ENCODE peak calls at places on chromosome 17, in four cellular contexts. D is sigmoid colon, I is neural progenitor cell, O is transverse colon. N is an unnamed sample.

GRCh38 chr17:74424658-74425057 is 7.2 kb upstream of the GPRC5C start:
- DNase-seq in D (no peak), I (no peak), O (no peak), N (no peak)

GRCh38 chr17:49344914-49345313 is 17.1 kb downstream of the ZNF652 start:
- DNase-seq in D (no peak), I (no peak), O (no peak), N (no peak)

GRCh38 chr17:10316986-10317834 is 55.6 kb downstream of the MYH13 start:
- DNase-seq in D (peak; percentile 84), I (peak; percentile 72), O (peak; percentile 77), N (peak; percentile 54)

GRCh38 chr17:17361543-17362511 is 58.7 kb downstream of the NT5M start:
- DNase-seq in D (peak; percentile 59), I (no peak), O (no peak), N (peak; percentile 46)

GRCh38 chr17:10130263-10130662 is 68.1 kb downstream of the GAS7 start:
- DNase-seq in D (no peak), I (no peak), O (no peak), N (peak; percentile 58)

GRCh38 chr17:2259769-2260536 is 43.6 kb downstream of the SMG6 start:
- DNase-seq in D (peak; percentile 74), I (no peak), O (peak; percentile 64), N (peak; percentile 76)

GRCh38 chr17:73289549-73290254 is 22.1 kb downstream of the CDC42EP4 start:
- DNase-seq in D (no peak), I (no peak), O (no peak), N (peak; percentile 37)

GRCh38 chr17:40463122-40463550 is 19.9 kb downstream of the IGFBP4 start:
- DNase-seq in D (peak; percentile 66), I (peak; percentile 44), O (no peak), N (no peak)

GRCh38 chr17:19304209-19304608 is 58.3 kb downstream of the B9D1 start:
- DNase-seq in D (peak; percentile 72), I (no peak), O (peak; percentile 74), N (peak; percentile 65)

GRCh38 chr17:43988301-43988700 is 16.1 kb upstream of the NAGS start:
- DNase-seq in D (no peak), I (no peak), O (no peak), N (no peak)

GRCh38 chr17:43570518-43570928 is 24.4 kb upstream of the ETV4 start:
- DNase-seq in D (no peak), I (no peak), O (no peak), N (peak; percentile 26)

GRCh38 chr17:43846221-43846712 is 709 bp upstream of the CD300LG start:
- DNase-seq in D (peak; percentile 94), I (peak; percentile 86), O (peak; percentile 87), N (peak; percentile 68)

GRCh38 chr17:34066528-34066927 is 188.6 kb upstream of the CCL2 start:
- DNase-seq in D (no peak), I (no peak), O (no peak), N (no peak)

GRCh38 chr17:8965394-8966168 is at the start of gene PIK3R5:
- DNase-seq in D (no peak), I (peak; percentile 82), O (peak; percentile 75), N (no peak)

GRCh38 chr17:15442316-15443185 is 24.9 kb downstream of the CDRT4 start:
- DNase-seq in D (peak; percentile 48), I (no peak), O (no peak), N (no peak)

GRCh38 chr17:40323731-40324650 is 15.0 kb downstream of the RARA start:
- DNase-seq in D (peak; percentile 83), I (no peak), O (peak; percentile 36), N (no peak)

GRCh38 chr17:78794399-78794798 is 12.3 kb upstream of the CYTH1 start:
- DNase-seq in D (no peak), I (no peak), O (no peak), N (no peak)

GRCh38 chr17:7834554-7834890 is 505 bp downstream of the KDM6B start:
- DNase-seq in D (peak; percentile 89), I (no peak), O (peak; percentile 84), N (peak; percentile 62)

GRCh38 chr17:75774988-75775668 is 9.5 kb upstream of the UNK start:
- DNase-seq in D (peak; percentile 68), I (no peak), O (peak; percentile 13), N (no peak)

GRCh38 chr17:67671492-67671891 is 46.2 kb upstream of the NOL11 start:
- DNase-seq in D (no peak), I (no peak), O (no peak), N (no peak)

GRCh38 chr17:34990921-34991365 is 10.6 kb downstream of the LIG3 start:
- DNase-seq in D (no peak), I (no peak), O (peak; percentile 38), N (peak; percentile 89)

GRCh38 chr17:68353121-68353521 is 61.8 kb downstream of the ARSG start:
- DNase-seq in D (no peak), I (no peak), O (no peak), N (peak; percentile 70)

GRCh38 chr17:15263206-15263579 is 1.9 kb downstream of the PMP22 start:
- DNase-seq in D (peak; percentile 98), I (peak; percentile 73), O (peak; percentile 77), N (peak; percentile 73)

GRCh38 chr17:2967515-2967914 is 95.9 kb downstream of the OR1D5 start:
- DNase-seq in D (peak; percentile 84), I (no peak), O (no peak), N (no peak)

GRCh38 chr17:79296290-79296689 is 221.7 kb downstream of the ENGASE start:
- DNase-seq in D (no peak), I (no peak), O (no peak), N (no peak)

GRCh38 chr17:66268247-66268927 is 34.0 kb upstream of the PRKCA start:
- DNase-seq in D (no peak), I (no peak), O (no peak), N (peak; percentile 64)

GRCh38 chr17:44384281-44384822 is 5.1 kb downstream of the ITGA2B start:
- DNase-seq in D (no peak), I (peak; percentile 62), O (no peak), N (no peak)

GRCh38 chr17:82548681-82549303 is 29.3 kb downstream of the FOXK2 start:
- DNase-seq in D (peak; percentile 76), I (no peak), O (peak; percentile 66), N (peak; percentile 73)

GRCh38 chr17:74356640-74357465 is 4.8 kb downstream of the BTBD17 start:
- DNase-seq in D (no peak), I (no peak), O (no peak), N (no peak)

GRCh38 chr17:1617620-1618174 is 10.9 kb downstream of the SLC43A2 start:
- DNase-seq in D (no peak), I (no peak), O (peak; percentile 82), N (peak; percentile 74)

GRCh38 chr17:6327007-6327406 is 107.9 kb downstream of the AIPL1 start:
- DNase-seq in D (no peak), I (peak; percentile 35), O (no peak), N (no peak)
- TF ChIP-seq CTCF in D (no peak), I (peak; percentile 29), O (no peak), N (no peak)

GRCh38 chr17:81096741-81097133 is 61.8 kb downstream of the BAIAP2 start:
- DNase-seq in D (no peak), I (no peak), O (no peak), N (peak; percentile 62)

GRCh38 chr17:81094224-81094743 is 59.3 kb downstream of the BAIAP2 start:
- DNase-seq in D (no peak), I (no peak), O (no peak), N (no peak)

GRCh38 chr17:81094744-81095607 is 60.0 kb downstream of the BAIAP2 start:
- DNase-seq in D (peak; percentile 94), I (peak; percentile 88), O (peak; percentile 72), N (peak; percentile 100)

GRCh38 chr17:81097134-81097942 is 62.4 kb downstream of the BAIAP2 start:
- DNase-seq in D (peak; percentile 93), I (peak; percentile 92), O (peak; percentile 68), N (peak; percentile 88)

DNA sequence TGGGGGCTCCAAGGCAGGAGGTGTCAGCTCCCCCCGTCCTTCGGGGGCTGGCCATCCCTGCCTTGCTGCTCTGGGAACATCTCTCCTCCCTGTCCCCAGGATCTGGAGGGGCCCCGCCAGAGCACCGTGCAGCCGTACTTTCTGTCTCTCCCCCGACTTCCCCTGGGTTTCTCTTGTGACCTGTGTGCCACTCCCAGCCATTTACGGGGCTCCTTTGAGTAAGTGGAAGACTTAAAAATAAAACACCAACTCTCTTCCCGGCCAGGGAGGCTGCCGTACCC is 60.6 kb downstream of the BAIAP2 start:
- DNase-seq in D (no peak), I (no peak), O (no peak), N (peak; percentile 38)
- H3K4me3 ChIP-seq in D (peak overlapping the region; percentile 25), I (no peak overlapping the region), O (no peak overlapping the region), N (no peak overlapping the region)

GRCh38 chr17:41516828-41517283 is 1.8 kb downstream of the KRT15 start:
- DNase-seq in D (no peak), I (no peak), O (no peak), N (no peak)
- TF ChIP-seq CTCF in D (no peak), I (no peak), O (no peak), N (no peak)

DNA sequence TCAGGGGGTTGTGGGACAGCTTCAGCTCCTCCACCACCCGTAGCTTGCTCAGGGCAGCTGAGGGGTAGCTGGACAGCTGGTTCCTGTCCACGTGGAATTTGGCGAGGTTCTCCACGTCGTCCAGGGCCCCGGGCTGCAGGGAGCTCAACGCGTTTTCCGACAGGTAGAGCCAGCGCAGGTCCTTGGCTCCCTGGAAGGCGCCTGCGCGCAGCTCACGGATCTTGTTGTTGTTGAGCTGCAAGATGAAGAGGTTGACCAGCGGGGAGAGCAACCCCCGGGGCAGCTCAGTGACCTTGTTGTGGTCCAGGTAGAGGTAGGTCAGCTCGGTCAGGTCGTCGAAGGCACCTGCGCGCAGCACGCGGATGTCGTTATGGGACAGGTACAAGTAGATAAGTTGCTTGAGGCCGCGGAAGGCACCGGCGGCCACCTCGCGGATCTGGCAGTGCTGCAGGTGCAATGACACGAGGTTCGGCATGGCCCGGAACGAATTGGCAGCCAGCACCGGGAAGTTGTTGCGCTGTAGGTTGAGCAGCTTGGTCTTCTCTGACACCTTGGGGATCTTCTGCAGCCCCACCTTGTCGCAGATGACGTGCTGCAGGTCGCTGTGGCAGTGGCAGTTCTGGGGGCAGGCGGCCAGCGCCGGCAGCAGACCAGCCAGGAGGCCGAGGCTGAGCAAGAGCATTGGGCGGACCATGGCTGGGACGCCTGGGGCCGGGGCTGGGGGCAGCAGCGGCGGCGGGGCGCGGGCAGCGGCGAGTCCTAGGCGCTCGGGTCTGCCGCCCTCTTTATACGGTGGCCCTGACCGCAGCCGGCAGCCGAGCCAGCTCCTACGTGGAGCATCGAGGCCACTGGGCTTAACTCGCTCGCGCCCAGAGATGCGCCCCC is at the start of gene CHAD:
- DNase-seq in D (peak; percentile 64), I (peak; percentile 54), O (no peak), N (no peak)
- H3K4me3 ChIP-seq in D (peak within 1 kb of the TSS; percentile 42), I (peak within 1 kb of the TSS; percentile 62), O (peak within 1 kb of the TSS; percentile 11), N (no peak within 1 kb of the TSS)

GRCh38 chr17:29930399-29931010 is 477 bp upstream of the SSH2 start:
- DNase-seq in D (no peak), I (peak; percentile 79), O (peak; percentile 13), N (peak; percentile 71)

GRCh38 chr17:29931253-29931932 is 1.4 kb upstream of the SSH2 start:
- DNase-seq in D (peak; percentile 81), I (peak; percentile 86), O (peak; percentile 70), N (peak; percentile 80)

GRCh38 chr17:29929544-29930398 is at the start of gene SSH2:
- DNase-seq in D (peak; percentile 92), I (peak; percentile 99), O (peak; percentile 94), N (peak; percentile 84)

GRCh38 chr17:29936724-29937123 is 4.7 kb upstream of the EFCAB5 start:
- DNase-seq in D (no peak), I (no peak), O (no peak), N (no peak)

GRCh38 chr17:29933379-29933778 is 3.4 kb upstream of the SSH2 start:
- DNase-seq in D (no peak), I (peak; percentile 50), O (no peak), N (peak; percentile 38)
- TF ChIP-seq CTCF in D (no peak), I (peak; percentile 39), O (no peak), N (peak; percentile 51)

GRCh38 chr17:38572665-38573365 is 32.9 kb downstream of the SRCIN1 start:
- DNase-seq in D (no peak), I (peak; percentile 94), O (no peak), N (no peak)
- H3K4me3 ChIP-seq in D (peak overlapping the region; percentile 41), I (peak overlapping the region; percentile 72), O (peak overlapping the region; percentile 12), N (no peak overlapping the region)